ENCODE peak calls at places on chromosomes 1 and 21, in four cellular contexts. D, W, C and P are unnamed samples.

GRCh38 chr21:41168391-41169257 is 664 bp downstream of the BACE2 start:
- DNase-seq in C (peak), W (peak), D (no peak), P (peak)

GRCh38 chr1:63794354-63794753 is 20.5 kb downstream of the ROR1 start:
- DNase-seq in C (no peak), W (no peak), D (no peak), P (no peak)

GRCh38 chr1:175072131-175072941 is 4.7 kb downstream of the TNN start:
- DNase-seq in C (no peak), D (no peak), W (no peak), P (no peak)

GRCh38 chr1:236465959-236466303 is 57.9 kb upstream of the LGALS8 start:
- DNase-seq in W (no peak), D (no peak), C (no peak), P (no peak)

GRCh38 chr1:187038789-187039188 is 210.0 kb downstream of the PLA2G4A start:
- DNase-seq in C (no peak), D (no peak), W (no peak), P (no peak)

GRCh38 chr1:37274896-37275631 is 199.3 kb upstream of the ZC3H12A start:
- DNase-seq in C (no peak), D (no peak), W (no peak), P (no peak)

GRCh38 chr21:45560106-45561021 is 18.1 kb upstream of the SLC19A1 start:
- DNase-seq in W (peak), C (no peak), D (peak), P (peak)

GRCh38 chr21:43976661-43977060 is 35.4 kb upstream of the TRAPPC10 start:
- DNase-seq in D (no peak), C (no peak), W (no peak), P (no peak)

GRCh38 chr1:160255761-160256300 is 6.5 kb downstream of the DCAF8 start:
- DNase-seq in C (no peak), W (no peak), D (no peak), P (no peak)

GRCh38 chr1:56758135-56758534 is 61.1 kb downstream of the FYB2 start:
- DNase-seq in C (no peak), D (no peak), W (peak), P (no peak)

GRCh38 chr1:39173119-39173994 is 31.1 kb upstream of the MACF1 start:
- DNase-seq in W (no peak), D (no peak), C (no peak), P (no peak)

GRCh38 chr1:39174400-39175081 is 30.0 kb upstream of the MACF1 start:
- DNase-seq in C (no peak), W (no peak), D (no peak), P (no peak)

GRCh38 chr1:39177641-39178040 is 26.9 kb upstream of the MACF1 start:
- DNase-seq in W (no peak), D (no peak), C (no peak), P (no peak)

GRCh38 chr1:39170731-39171375 is 33.6 kb upstream of the MACF1 start:
- DNase-seq in W (no peak), C (no peak), D (no peak), P (no peak)

DNA sequence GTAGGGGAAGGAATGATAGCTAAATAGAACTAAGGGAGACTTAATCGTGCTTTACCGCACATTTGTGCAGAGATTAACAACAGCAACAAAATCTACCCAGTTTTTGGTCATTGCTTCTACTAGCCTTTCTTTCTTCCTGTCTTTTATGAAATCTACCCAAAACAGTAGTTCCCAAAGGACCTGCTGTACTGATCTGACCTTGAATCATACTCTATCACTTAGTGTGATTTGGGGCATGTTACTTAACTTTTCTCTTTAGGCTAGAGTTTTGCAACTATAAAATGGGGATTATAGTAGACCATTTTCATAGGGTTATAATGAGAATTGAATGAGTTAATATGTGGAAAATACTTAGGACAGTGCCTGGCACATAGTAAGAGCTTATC is 30.5 kb upstream of the MACF1 start:
- DNase-seq in C (no peak), D (no peak), W (no peak), P (no peak)
- H3K4me3 ChIP-seq in C (no peak), D (no peak), W (no peak), P (no peak)

GRCh38 chr1:220921498-220921897 is 42.3 kb downstream of the HLX start:
- DNase-seq in C (no peak), D (no peak), W (no peak), P (no peak)
- H3K4me3 ChIP-seq in C (no peak), D (no peak), W (no peak), P (no peak)

DNA sequence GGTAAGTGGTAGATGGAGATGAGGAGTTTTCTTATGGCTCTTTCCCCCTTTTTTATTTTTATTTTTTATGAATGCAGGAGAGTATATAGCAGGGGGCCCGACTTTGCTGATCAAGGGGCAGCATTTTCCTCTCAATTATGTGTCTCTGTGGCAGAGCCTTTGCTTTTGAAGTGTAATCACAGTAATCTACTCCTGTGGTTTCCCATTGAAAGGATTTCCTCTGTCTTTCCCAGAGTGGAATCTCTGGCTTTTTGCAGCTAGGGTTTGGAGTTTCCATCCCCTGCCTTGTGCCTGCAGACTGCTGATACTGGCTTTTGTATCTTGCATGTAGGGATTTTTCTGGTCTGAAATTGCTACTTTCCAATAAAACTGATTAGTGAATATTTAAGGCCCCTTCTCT is 29.1 kb downstream of the ARID1A start:
- DNase-seq in D (no peak), C (no peak), W (no peak), P (no peak)
- H3K4me3 ChIP-seq in D (no peak), C (no peak), W (no peak), P (no peak)

GRCh38 chr1:224911217-224911616 is 18.3 kb upstream of the DNAH14 start:
- DNase-seq in W (no peak), C (no peak), D (no peak), P (no peak)

GRCh38 chr1:224919508-224919907 is 10.0 kb upstream of the DNAH14 start:
- DNase-seq in W (no peak), D (no peak), C (no peak), P (no peak)

DNA sequence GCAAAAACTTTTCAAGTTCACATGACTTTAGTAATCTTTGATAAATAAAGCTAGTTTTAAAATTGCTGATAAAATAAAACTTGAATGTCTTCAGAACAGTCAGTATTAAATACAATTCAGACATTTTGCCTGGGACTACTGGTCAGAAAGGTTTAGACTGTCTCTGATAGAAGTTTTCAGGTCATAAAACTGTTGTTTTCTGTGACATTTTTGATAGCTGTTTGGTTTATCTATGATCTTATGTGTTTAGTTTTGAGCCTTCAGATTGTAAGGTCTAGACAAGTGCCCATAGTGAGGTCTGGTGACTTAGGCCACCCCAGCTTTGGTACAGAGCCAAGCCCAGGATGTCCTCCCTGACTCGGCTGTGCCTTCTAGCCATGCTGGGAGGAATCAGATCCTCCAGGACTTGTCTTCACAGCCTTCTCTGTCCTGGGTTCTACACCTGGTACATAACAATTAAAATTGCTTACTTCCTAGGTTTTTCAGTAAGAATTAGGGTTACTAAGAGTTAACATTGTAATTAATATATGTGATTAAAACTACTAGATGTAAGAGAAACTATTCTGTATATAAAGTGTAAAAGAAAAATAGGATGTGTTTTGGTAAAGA is 15.1 kb upstream of the DNAH14 start:
- DNase-seq in W (no peak), C (no peak), D (no peak), P (no peak)
- H3K4me3 ChIP-seq in W (no peak), C (no peak), D (no peak), P (no peak)

DNA sequence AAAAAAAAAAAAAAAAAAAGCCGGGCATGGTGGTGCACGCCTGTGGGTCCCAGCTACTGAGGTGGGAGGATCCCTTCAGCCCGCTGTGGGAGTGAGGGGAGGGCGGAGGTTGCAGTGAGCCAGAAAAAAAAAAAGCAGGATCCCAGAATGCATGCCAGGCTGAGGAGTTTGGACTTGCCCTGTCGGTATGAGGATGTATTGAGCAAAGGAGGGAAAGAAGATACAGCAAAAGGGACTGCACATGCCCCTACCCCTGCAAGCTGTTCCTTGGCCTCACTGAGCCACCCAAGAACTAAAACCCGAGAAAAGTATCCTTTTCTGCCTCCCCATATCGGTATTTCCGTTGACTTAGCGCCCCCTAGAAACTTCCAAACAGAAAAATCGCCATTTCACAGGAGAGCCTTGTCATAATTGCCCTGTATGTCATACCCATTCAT is 1.3 kb upstream of the GPATCH4 start:
- DNase-seq in W (no peak), D (no peak), C (no peak), P (no peak)
- H3K4me3 ChIP-seq in W (no peak), D (no peak), C (no peak), P (no peak)

GRCh38 chr1:226549094-226549936 is 751 bp downstream of the STUM start:
- DNase-seq in D (no peak), C (no peak), W (no peak), P (no peak)

GRCh38 chr1:226546926-226547325 is 1.6 kb upstream of the STUM start:
- DNase-seq in C (no peak), W (no peak), D (no peak), P (no peak)

GRCh38 chr1:226545806-226546596 is 2.6 kb upstream of the STUM start:
- DNase-seq in C (no peak), W (peak), D (no peak), P (no peak)

GRCh38 chr1:226548281-226549093 is at the start of gene STUM:
- DNase-seq in C (no peak), D (no peak), W (peak), P (no peak)

DNA sequence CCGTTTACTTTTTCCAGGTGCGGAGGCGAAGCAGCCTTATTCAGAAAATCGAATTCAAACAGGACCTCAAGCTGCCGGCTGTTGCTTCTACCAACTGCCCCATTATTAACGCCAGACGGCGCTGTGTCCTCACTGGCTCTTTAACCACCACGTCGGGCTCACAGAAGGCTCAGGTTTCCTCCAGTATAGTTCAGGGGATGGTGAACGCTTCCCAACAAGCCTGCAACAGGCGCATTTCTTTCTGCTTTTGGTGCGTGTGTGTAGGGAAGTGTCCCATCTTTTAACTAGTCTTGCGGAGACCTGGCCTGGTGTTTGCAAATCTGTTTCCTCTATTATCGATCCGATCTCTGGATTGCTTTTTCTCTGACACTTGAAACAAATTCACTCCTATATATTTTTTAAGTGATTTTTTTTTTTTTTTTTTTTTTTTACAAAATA is 791 bp upstream of the STUM start:
- DNase-seq in W (peak), C (peak), D (peak), P (peak)
- H3K4me3 ChIP-seq in W (no peak), C (no peak), D (no peak), P (peak)